ENCODE peak calls at places on chromosomes 7 and 10, in four cellular contexts. O is uterus; D is CD4-positive, alpha-beta T cell; R is foreskin fibroblast. H is an unnamed sample.

GRCh38 chr10:124647421-124648130 is 96.6 kb downstream of the FAM53B start:
- DNase-seq in D (peak), R (peak), O (no peak), H (peak)

GRCh38 chr7:138711007-138711406 is 9.8 kb upstream of the SVOPL start:
- DNase-seq in O (no peak), R (no peak), D (no peak), H (no peak)

GRCh38 chr10:73906524-73907447 is 4.1 kb upstream of the PLAU start:
- DNase-seq in D (no peak), O (peak), R (peak), H (no peak)

GRCh38 chr7:4169505-4169904 is 512.6 kb upstream of the FOXK1 start:
- DNase-seq in D (no peak), R (no peak), O (no peak), H (no peak)

GRCh38 chr10:48661441-48661840 is 23.2 kb upstream of the WDFY4 start:
- DNase-seq in R (no peak), D (no peak), O (no peak), H (no peak)

GRCh38 chr7:98202367-98203195 is 8.7 kb upstream of the BHLHA15 start:
- DNase-seq in D (peak), O (no peak), R (no peak), H (peak)

GRCh38 chr10:124085680-124086079 is 7.7 kb downstream of the CHST15 start:
- DNase-seq in D (no peak), R (no peak), O (no peak), H (no peak)

GRCh38 chr7:49768835-49769234 is 4.6 kb upstream of the VWC2 start:
- DNase-seq in O (no peak), R (no peak), D (no peak), H (no peak)

GRCh38 chr10:88120075-88120474 is 256.6 kb downstream of the PTEN start:
- DNase-seq in D (no peak), O (no peak), R (no peak), H (no peak)

GRCh38 chr7:24755096-24755495 is 2.2 kb downstream of the GSDME start:
- DNase-seq in R (no peak), D (no peak), O (no peak), H (peak)

GRCh38 chr7:2193120-2193519 is 39.6 kb downstream of the MAD1L1 start:
- DNase-seq in R (no peak), O (no peak), D (no peak), H (no peak)

GRCh38 chr10:72329290-72330058 is 25.2 kb downstream of the DNAJB12 start:
- DNase-seq in R (no peak), D (no peak), O (no peak), H (no peak)

GRCh38 chr10:28991326-28991725 is 297.5 kb upstream of the LYZL1 start:
- DNase-seq in O (no peak), R (no peak), D (no peak), H (no peak)

GRCh38 chr7:52184006-52184703 is 851.3 kb upstream of the POM121L12 start:
- DNase-seq in O (no peak), R (no peak), D (no peak), H (no peak)

GRCh38 chr7:49443515-49443914 is 329.9 kb upstream of the VWC2 start:
- DNase-seq in R (no peak), O (no peak), D (no peak), H (no peak)

GRCh38 chr7:106870983-106871410 is 5.9 kb downstream of the PIK3CG start:
- DNase-seq in D (no peak), R (peak), O (no peak), H (peak)

GRCh38 chr7:98165827-98166667 is 45.2 kb upstream of the BHLHA15 start:
- DNase-seq in D (peak), R (peak), O (no peak), H (peak)

GRCh38 chr7:28409716-28410627 is 2.3 kb upstream of the CREB5 start:
- DNase-seq in R (peak), O (peak), D (no peak), H (peak)

GRCh38 chr7:143172354-143172753 is 10.9 kb upstream of the TAS2R39 start:
- DNase-seq in D (no peak), R (peak), O (peak), H (no peak)

GRCh38 chr10:17206210-17206709 is 4.8 kb upstream of the TRDMT1 start:
- DNase-seq in R (peak), O (no peak), D (no peak), H (no peak)

GRCh38 chr7:129493555-129493954 is 8.8 kb upstream of the SMKR1 start:
- DNase-seq in O (no peak), R (peak), D (no peak), H (no peak)
- TF ChIP-seq CTCF in O (no peak), R (no peak), D (no peak), H (peak)

GRCh38 chr7:150753826-150754603 is 16.8 kb downstream of the GIMAP5 start:
- DNase-seq in D (no peak), O (no peak), R (no peak), H (peak)
- TF ChIP-seq CTCF in D (peak), O (no peak), R (no peak), H (peak)

GRCh38 chr7:80134536-80135305 is at the start of gene GNAI1:
- DNase-seq in R (peak), O (peak), D (no peak), H (peak)

GRCh38 chr7:80137410-80137809 is 2.8 kb downstream of the GNAI1 start:
- DNase-seq in R (no peak), O (no peak), D (no peak), H (no peak)

GRCh38 chr7:80136276-80137045 is 1.8 kb downstream of the GNAI1 start:
- DNase-seq in R (peak), O (no peak), D (no peak), H (peak)

GRCh38 chr7:80134105-80134535 is 511 bp upstream of the GNAI1 start:
- DNase-seq in R (no peak), O (no peak), D (no peak), H (no peak)

GRCh38 chr7:80135306-80136104 is 874 bp downstream of the GNAI1 start:
- DNase-seq in O (peak), D (no peak), R (peak), H (peak)
- TF ChIP-seq CTCF in O (no peak), D (no peak), R (no peak), H (no peak)

DNA sequence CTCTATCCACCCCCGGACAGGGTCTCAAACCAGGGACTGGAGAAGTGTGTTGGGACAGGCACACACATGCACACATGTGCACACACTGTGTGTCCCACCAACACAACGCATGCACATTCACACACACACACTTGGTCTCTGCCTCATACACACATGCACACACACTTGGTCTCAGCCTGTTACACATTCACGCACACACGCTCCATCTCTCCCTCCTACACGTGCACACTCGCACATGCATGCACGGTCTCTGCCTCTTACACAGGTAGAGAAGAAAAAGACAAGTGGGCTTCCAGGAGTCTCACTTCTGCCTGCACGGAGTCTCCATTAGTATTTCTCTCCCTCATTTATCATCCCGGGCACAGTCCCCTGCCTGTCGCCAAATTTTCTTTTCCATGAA is 171.2 kb downstream of the EBF3 start:
- DNase-seq in D (no peak), R (no peak), O (no peak), H (no peak)
- TF ChIP-seq CTCF in D (no peak), R (no peak), O (no peak), H (no peak)

DNA sequence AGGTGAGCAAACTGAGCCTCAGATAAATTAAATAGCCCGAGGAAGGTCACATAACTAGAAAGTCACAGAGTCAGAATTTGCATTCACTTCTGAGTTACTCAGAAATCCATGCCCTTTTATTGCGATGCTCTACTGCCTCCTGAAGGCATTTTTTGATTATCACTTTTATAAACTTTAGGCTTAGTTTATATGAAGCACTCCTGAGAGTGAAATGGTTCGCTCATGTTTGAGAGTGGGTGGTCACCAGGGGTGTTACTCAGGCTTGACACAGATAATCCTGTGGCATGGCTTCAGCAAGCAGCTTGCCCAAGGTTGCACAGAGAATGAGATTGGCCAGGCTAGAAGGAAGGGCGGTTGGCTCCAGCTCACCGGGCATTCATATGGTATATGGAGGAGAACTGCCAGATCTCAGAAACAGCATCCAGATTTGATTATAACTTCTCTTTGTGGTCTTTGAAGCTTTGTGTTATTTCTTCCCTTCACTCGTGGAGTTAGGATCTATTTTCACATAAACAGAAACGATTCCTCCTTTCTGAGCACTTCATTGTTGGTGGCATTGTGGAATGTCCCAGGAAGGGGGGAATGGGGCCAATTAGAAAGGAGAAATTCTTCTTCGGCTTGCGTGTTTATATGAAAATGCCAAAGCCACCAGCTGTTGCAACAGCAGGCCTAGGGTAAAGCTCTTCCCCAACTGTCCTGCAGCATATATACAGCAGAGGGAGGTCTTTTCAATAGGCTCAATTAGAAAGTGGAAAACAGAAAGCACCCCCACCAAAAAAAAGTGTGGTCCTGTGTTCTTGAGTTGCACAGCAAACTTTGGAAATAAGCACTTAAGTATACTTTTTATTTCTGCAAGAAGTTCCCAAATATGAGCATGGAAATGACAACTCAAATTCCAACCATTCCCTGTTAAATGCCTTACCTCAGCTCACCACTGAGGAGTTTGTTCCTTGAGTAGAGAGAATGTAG is 628.8 kb downstream of the SUGCT start:
- DNase-seq in D (no peak), O (no peak), R (peak), H (no peak)
- TF ChIP-seq CTCF in D (no peak), O (no peak), R (peak), H (no peak)

GRCh38 chr7:101815826-101816488 is 1.5 kb upstream of the CUX1 start:
- DNase-seq in D (peak), O (peak), R (peak), H (peak)
- TF ChIP-seq CTCF in D (no peak), O (no peak), R (no peak), H (peak)

GRCh38 chr10:111075577-111076185 is 1.1 kb upstream of the ADRA2A start:
- DNase-seq in D (no peak), O (no peak), R (no peak), H (no peak)
- TF ChIP-seq CTCF in D (no peak), O (no peak), R (no peak), H (no peak)

GRCh38 chr7:16265184-16265804 is 156.0 kb downstream of the CRPPA start:
- DNase-seq in R (no peak), D (no peak), O (no peak), H (no peak)

GRCh38 chr7:16265863-16266458 is 155.4 kb downstream of the CRPPA start:
- DNase-seq in R (no peak), D (no peak), O (no peak), H (no peak)

GRCh38 chr7:16268821-16269768 is 152.2 kb downstream of the CRPPA start:
- DNase-seq in R (peak), O (no peak), D (no peak), H (no peak)

GRCh38 chr7:16267953-16268820 is 153.2 kb downstream of the CRPPA start:
- DNase-seq in O (no peak), R (no peak), D (no peak), H (no peak)

GRCh38 chr7:16266877-16267276 is 154.5 kb downstream of the CRPPA start:
- DNase-seq in O (no peak), R (no peak), D (no peak), H (no peak)
- TF ChIP-seq CTCF in O (no peak), R (no peak), D (no peak), H (no peak)

GRCh38 chr10:112475565-112476233 is 28.7 kb downstream of the VTI1A start:
- DNase-seq in R (peak), O (no peak), D (no peak), H (no peak)
- TF ChIP-seq CTCF in R (peak), O (no peak), D (no peak), H (peak)

H was measured in GM13977.